ENCODE peak calls at places on chromosomes 16 and 17, in four cellular contexts. O, X, V and P are unnamed samples.

GRCh38 chr16:86569843-86570447 is 3.3 kb downstream of the FOXC2 start:
- DNase-seq in O (no peak), X (no peak), V (no peak), P (no peak)

GRCh38 chr16:58464916-58465731 is 34.8 kb upstream of the NDRG4 start:
- DNase-seq in O (no peak), X (no peak), V (no peak), P (no peak)

GRCh38 chr17:82943751-82944150 is 103.9 kb upstream of the ZNF750 start:
- DNase-seq in O (no peak), X (no peak), V (no peak), P (no peak)

GRCh38 chr17:45270828-45271418 is 9.0 kb upstream of the SPATA32 start:
- DNase-seq in O (no peak), X (no peak), V (no peak), P (no peak)

GRCh38 chr17:37273419-37274051 is 102.2 kb upstream of the C17orf78 start:
- DNase-seq in O (peak), X (peak), V (peak), P (no peak)

GRCh38 chr17:45013021-45013997 is 38.1 kb downstream of the DCAKD start:
- DNase-seq in O (peak), X (no peak), V (peak), P (no peak)

GRCh38 chr16:81401035-81401950 is 43.3 kb upstream of the CMIP start:
- DNase-seq in O (peak), X (peak), V (no peak), P (no peak)

GRCh38 chr16:30033270-30033669 is 2.2 kb upstream of the TLCD3B start:
- DNase-seq in O (no peak), X (no peak), V (no peak), P (no peak)

GRCh38 chr16:77674888-77675287 is 47.4 kb upstream of the NUDT7 start:
- DNase-seq in O (peak), X (peak), V (no peak), P (no peak)

GRCh38 chr17:9240659-9241370 is 219.5 kb downstream of the NTN1 start:
- DNase-seq in O (peak), X (no peak), V (peak), P (peak)

GRCh38 chr17:83135692-83136091 is 56.3 kb downstream of the METRNL start:
- DNase-seq in O (no peak), X (no peak), V (no peak), P (peak)

GRCh38 chr16:10817963-10818941 is at the start of gene TVP23A:
- DNase-seq in O (no peak), X (no peak), V (peak), P (no peak)

GRCh38 chr16:77236063-77236511 is 36.9 kb downstream of the SYCE1L start:
- DNase-seq in O (peak), X (peak), V (peak), P (peak)

GRCh38 chr17:7789131-7789530 is 44.9 kb upstream of the KDM6B start:
- DNase-seq in O (no peak), X (no peak), V (no peak), P (no peak)

GRCh38 chr17:3888343-3889171 is 4.3 kb downstream of the CAMKK1 start:
- DNase-seq in O (peak), X (peak), V (peak), P (peak)

GRCh38 chr16:88454315-88455057 is 1.4 kb downstream of the ZFPM1 start:
- DNase-seq in O (no peak), X (no peak), V (no peak), P (no peak)

GRCh38 chr17:2084766-2085647 is 30.1 kb downstream of the HIC1 start:
- DNase-seq in O (peak), X (peak), V (peak), P (no peak)

GRCh38 chr16:78128920-78129319 is 29.5 kb downstream of the WWOX start:
- DNase-seq in O (peak), X (no peak), V (peak), P (no peak)

GRCh38 chr17:1998426-1998784 is 26.7 kb downstream of the RTN4RL1 start:
- DNase-seq in O (no peak), X (no peak), V (no peak), P (no peak)

GRCh38 chr16:87966685-87967185 is 15.5 kb downstream of the BANP start:
- DNase-seq in O (no peak), X (no peak), V (peak), P (no peak)

GRCh38 chr16:27228621-27229501 is 25.5 kb downstream of the KDM8 start:
- DNase-seq in O (no peak), X (no peak), V (peak), P (no peak)

GRCh38 chr16:58451945-58452401 is 48.0 kb upstream of the NDRG4 start:
- DNase-seq in O (peak), X (no peak), V (peak), P (no peak)

GRCh38 chr17:56891751-56892150 is 22.1 kb downstream of the TRIM25 start:
- DNase-seq in O (no peak), X (no peak), V (no peak), P (no peak)

GRCh38 chr17:1725642-1726511 is 1.4 kb downstream of the WDR81 start:
- DNase-seq in O (no peak), X (no peak), V (no peak), P (no peak)

GRCh38 chr16:69243479-69243878 is 56.5 kb downstream of the SNTB2 start:
- DNase-seq in O (peak), X (peak), V (no peak), P (no peak)

GRCh38 chr16:71311553-71312158 is 22.5 kb upstream of the CMTR2 start:
- DNase-seq in O (peak), X (no peak), V (peak), P (no peak)

GRCh38 chr17:17682293-17682736 is 1.1 kb downstream of the RAI1 start:
- DNase-seq in O (no peak), X (no peak), V (peak), P (no peak)

GRCh38 chr17:61755668-61756067 is 107.7 kb downstream of the BRIP1 start:
- DNase-seq in O (no peak), X (no peak), V (no peak), P (no peak)

GRCh38 chr16:30185141-30185682 is 1.8 kb downstream of the CORO1A start:
- DNase-seq in O (no peak), X (no peak), V (no peak), P (no peak)

GRCh38 chr16:89873109-89873821 is at the start of gene TCF25:
- DNase-seq in O (peak), X (peak), V (peak), P (no peak)

GRCh38 chr17:2980211-2980903 is 83.0 kb downstream of the OR1D5 start:
- DNase-seq in O (no peak), X (no peak), V (no peak), P (no peak)

GRCh38 chr16:46787909-46788308 is 39.8 kb upstream of the MYLK3 start:
- DNase-seq in O (no peak), X (no peak), V (no peak), P (no peak)

GRCh38 chr17:70961341-70961740 is 792.0 kb downstream of the KCNJ2 start:
- DNase-seq in O (no peak), X (peak), V (no peak), P (no peak)

GRCh38 chr17:35373984-35374765 is 754 bp upstream of the SLFN11 start:
- DNase-seq in O (peak), X (no peak), V (peak), P (peak)

GRCh38 chr17:82845163-82845807 is 5.5 kb upstream of the ZNF750 start:
- DNase-seq in O (peak), X (no peak), V (no peak), P (no peak)

GRCh38 chr16:58025351-58026138 is at the start of gene MMP15:
- DNase-seq in O (peak), X (no peak), V (peak), P (no peak)

GRCh38 chr17:81448442-81448841 is 53.2 kb downstream of the BAHCC1 start:
- DNase-seq in O (no peak), X (no peak), V (no peak), P (no peak)

GRCh38 chr16:57009641-57010170 is 20.3 kb downstream of the NLRC5 start:
- DNase-seq in O (no peak), X (no peak), V (no peak), P (no peak)
- H3K4me3 ChIP-seq in O (no peak), X (no peak), V (no peak), P (no peak)

DNA sequence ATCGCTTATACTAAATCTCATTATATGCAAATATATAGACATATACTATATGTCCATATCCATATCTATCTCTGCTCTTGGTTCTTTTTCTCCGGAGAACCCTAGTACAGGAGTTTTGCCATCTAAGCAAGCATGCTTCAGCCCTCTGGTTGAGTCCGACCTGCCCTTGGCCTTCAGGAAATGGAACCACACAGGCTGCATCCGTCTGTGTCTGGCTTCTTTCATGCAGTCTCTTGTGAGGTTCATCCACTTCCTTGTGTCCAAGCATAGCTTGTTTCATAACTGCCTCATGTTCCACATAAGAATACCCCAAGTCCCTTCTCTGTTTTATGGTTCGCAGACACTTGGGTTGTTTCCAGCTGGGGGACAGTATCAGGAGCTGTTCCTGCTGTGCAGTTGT is 16.8 kb downstream of the SNX20 start:
- DNase-seq in O (no peak), X (no peak), V (no peak), P (no peak)
- H3K4me3 ChIP-seq in O (no peak), X (no peak), V (no peak), P (no peak)

GRCh38 chr16:56610017-56610608 is 1.7 kb downstream of the MT2A start:
- DNase-seq in O (peak), X (no peak), V (peak), P (peak)
- H3K4me3 ChIP-seq in O (peak), X (peak), V (no peak), P (peak)

GRCh38 chr17:77467513-77467912 is 326.7 kb downstream of the SEC14L1 start:
- DNase-seq in O (no peak), X (no peak), V (no peak), P (no peak)

GRCh38 chr17:77464988-77465357 is 324.2 kb downstream of the SEC14L1 start:
- DNase-seq in O (no peak), X (no peak), V (no peak), P (no peak)

GRCh38 chr17:77466140-77466539 is 325.4 kb downstream of the SEC14L1 start:
- DNase-seq in O (no peak), X (no peak), V (no peak), P (no peak)

GRCh38 chr17:77466596-77467223 is 325.9 kb downstream of the SEC14L1 start:
- DNase-seq in O (no peak), X (no peak), V (no peak), P (no peak)

DNA sequence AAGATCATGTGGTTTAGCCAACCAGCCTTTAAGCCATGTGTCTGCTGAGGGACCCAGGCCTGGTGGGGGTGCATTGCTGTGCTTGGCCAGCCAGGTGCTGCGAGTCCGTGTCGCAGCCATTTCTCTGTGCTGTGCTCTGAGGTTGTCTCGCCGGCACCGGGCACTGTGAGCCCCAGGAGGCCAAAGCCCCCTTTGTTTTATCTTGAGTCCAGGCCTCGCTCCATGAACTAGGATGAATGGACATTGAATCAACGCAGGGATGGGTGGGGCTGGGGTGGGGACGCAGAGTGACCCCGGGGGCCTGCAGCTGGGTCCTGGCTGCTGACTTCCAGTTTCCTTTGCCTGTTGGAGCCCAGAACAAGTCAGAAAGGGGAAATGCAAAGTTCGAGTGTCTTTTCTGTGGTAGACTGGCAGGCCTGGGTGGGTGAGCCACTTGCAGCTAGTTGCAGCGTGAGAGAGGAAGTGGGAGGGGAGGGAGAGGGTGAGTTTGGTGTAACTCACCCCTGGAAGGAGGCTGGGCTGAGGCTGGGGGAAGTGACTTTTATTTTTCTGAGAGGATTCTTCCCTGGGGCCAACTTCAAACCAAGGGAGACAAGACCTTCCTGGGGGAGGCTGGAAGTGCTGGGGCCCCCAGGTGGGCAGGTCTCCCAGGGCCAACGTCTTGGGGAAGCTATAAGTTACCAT is 324.7 kb downstream of the SEC14L1 start:
- DNase-seq in O (peak), X (no peak), V (peak), P (peak)
- H3K4me3 ChIP-seq in O (no peak), X (no peak), V (no peak), P (no peak)

GRCh38 chr17:78130080-78130438 is 512 bp upstream of the TMC8 start:
- DNase-seq in O (no peak), X (no peak), V (no peak), P (no peak)
- H3K4me3 ChIP-seq in O (no peak), X (no peak), V (no peak), P (no peak)

GRCh38 chr16:705748-706188 is at the start of gene FBXL16:
- DNase-seq in O (no peak), X (no peak), V (no peak), P (no peak)

GRCh38 chr16:703406-703805 is 2.2 kb downstream of the FBXL16 start:
- DNase-seq in O (no peak), X (no peak), V (no peak), P (no peak)

GRCh38 chr16:706189-707061 is 824 bp upstream of the FBXL16 start:
- DNase-seq in O (no peak), X (no peak), V (no peak), P (no peak)

GRCh38 chr16:704047-704446 is 1.6 kb downstream of the FBXL16 start:
- DNase-seq in O (no peak), X (no peak), V (no peak), P (no peak)

GRCh38 chr16:704552-705380 is 835 bp downstream of the FBXL16 start:
- DNase-seq in O (no peak), X (no peak), V (no peak), P (no peak)
- H3K4me3 ChIP-seq in O (no peak), X (no peak), V (no peak), P (no peak)

GRCh38 chr17:42750730-42751356 is 6.0 kb upstream of the EZH1 start:
- DNase-seq in O (no peak), X (no peak), V (no peak), P (no peak)

GRCh38 chr17:42748906-42749798 is 4.3 kb upstream of the EZH1 start:
- DNase-seq in O (peak), X (no peak), V (no peak), P (no peak)

GRCh38 chr17:42759982-42760651 is 910 bp upstream of the RAMP2 start:
- DNase-seq in O (no peak), X (no peak), V (no peak), P (no peak)

GRCh38 chr17:42751628-42752027 is 6.8 kb upstream of the EZH1 start:
- DNase-seq in O (no peak), X (no peak), V (no peak), P (no peak)

GRCh38 chr17:42754782-42755181 is 6.2 kb upstream of the RAMP2 start:
- DNase-seq in O (peak), X (no peak), V (no peak), P (no peak)
- H3K4me3 ChIP-seq in O (no peak), X (no peak), V (no peak), P (no peak)